ENCODE peak calls at places on chromosomes 2 and 18, in six cellular contexts. Y, L, P, I, Z and V are unnamed samples.

GRCh38 chr18:31741096-31741735 is 19.5 kb downstream of the SLC25A52 start:
- DNase-seq in Y (no peak), L (peak), P (no peak), I (peak), Z (peak), V (no peak)

GRCh38 chr2:97716695-97717617 is 3.6 kb downstream of the ZAP70 start:
- DNase-seq in Y (no peak), L (no peak), P (no peak), I (no peak), Z (no peak), V (no peak)

GRCh38 chr2:2573205-2573604 is 242.1 kb upstream of the MYT1L start:
- DNase-seq in Y (no peak), L (no peak), P (no peak), I (no peak), Z (peak), V (no peak)

GRCh38 chr2:40405440-40405839 is 46.5 kb downstream of the SLC8A1 start:
- DNase-seq in Y (no peak), L (peak), P (no peak), I (no peak), Z (no peak), V (no peak)

GRCh38 chr2:172106128-172106961 is 3.6 kb upstream of the DLX2 start:
- DNase-seq in Y (no peak), L (peak), P (no peak), I (no peak), Z (no peak), V (no peak)

GRCh38 chr2:240732911-240733622 is 41.4 kb downstream of the AQP12A start:
- DNase-seq in Y (no peak), L (no peak), P (no peak), I (no peak), Z (no peak), V (no peak)

GRCh38 chr2:120496759-120497158 is 150.8 kb downstream of the INHBB start:
- DNase-seq in Y (no peak), L (no peak), P (no peak), I (no peak), Z (no peak), V (no peak)

GRCh38 chr2:231000211-231000904 is 4.4 kb downstream of the SPATA3 start:
- DNase-seq in Y (no peak), L (no peak), P (no peak), I (no peak), Z (peak), V (no peak)

GRCh38 chr2:164542584-164543021 is 78.7 kb downstream of the GRB14 start:
- DNase-seq in Y (no peak), L (peak), P (no peak), I (peak), Z (no peak), V (no peak)

GRCh38 chr2:7844414-7844961 is 837.4 kb upstream of the ID2 start:
- DNase-seq in Y (no peak), L (no peak), P (no peak), I (no peak), Z (no peak), V (no peak)

GRCh38 chr2:193101591-193101990 is 906.9 kb upstream of the TMEFF2 start:
- DNase-seq in Y (no peak), L (no peak), P (no peak), I (no peak), Z (no peak), V (no peak)

GRCh38 chr2:99793022-99793421 is 303.2 kb upstream of the REV1 start:
- DNase-seq in Y (no peak), L (peak), P (no peak), I (no peak), Z (no peak), V (no peak)

GRCh38 chr2:224579411-224579810 is 5.8 kb downstream of the CUL3 start:
- DNase-seq in Y (no peak), L (peak), P (no peak), I (peak), Z (no peak), V (no peak)

GRCh38 chr2:20608666-20609348 is 42.1 kb downstream of the HS1BP3 start:
- DNase-seq in Y (peak), L (peak), P (no peak), I (no peak), Z (no peak), V (no peak)

GRCh38 chr2:172549131-172549530 is 6.8 kb upstream of the PDK1 start:
- DNase-seq in Y (no peak), L (no peak), P (no peak), I (no peak), Z (no peak), V (no peak)

GRCh38 chr2:161163438-161163837 is 3.2 kb downstream of the TANK start:
- DNase-seq in Y (no peak), L (no peak), P (no peak), I (no peak), Z (no peak), V (no peak)

GRCh38 chr2:161161074-161161577 is 898 bp downstream of the TANK start:
- DNase-seq in Y (no peak), L (no peak), P (no peak), I (no peak), Z (no peak), V (no peak)

GRCh38 chr2:161159829-161160225 is 401 bp upstream of the TANK start:
- DNase-seq in Y (no peak), L (no peak), P (no peak), I (no peak), Z (no peak), V (no peak)

GRCh38 chr2:161158882-161159281 is 1.3 kb upstream of the TANK start:
- DNase-seq in Y (no peak), L (no peak), P (no peak), I (no peak), Z (no peak), V (no peak)

DNA sequence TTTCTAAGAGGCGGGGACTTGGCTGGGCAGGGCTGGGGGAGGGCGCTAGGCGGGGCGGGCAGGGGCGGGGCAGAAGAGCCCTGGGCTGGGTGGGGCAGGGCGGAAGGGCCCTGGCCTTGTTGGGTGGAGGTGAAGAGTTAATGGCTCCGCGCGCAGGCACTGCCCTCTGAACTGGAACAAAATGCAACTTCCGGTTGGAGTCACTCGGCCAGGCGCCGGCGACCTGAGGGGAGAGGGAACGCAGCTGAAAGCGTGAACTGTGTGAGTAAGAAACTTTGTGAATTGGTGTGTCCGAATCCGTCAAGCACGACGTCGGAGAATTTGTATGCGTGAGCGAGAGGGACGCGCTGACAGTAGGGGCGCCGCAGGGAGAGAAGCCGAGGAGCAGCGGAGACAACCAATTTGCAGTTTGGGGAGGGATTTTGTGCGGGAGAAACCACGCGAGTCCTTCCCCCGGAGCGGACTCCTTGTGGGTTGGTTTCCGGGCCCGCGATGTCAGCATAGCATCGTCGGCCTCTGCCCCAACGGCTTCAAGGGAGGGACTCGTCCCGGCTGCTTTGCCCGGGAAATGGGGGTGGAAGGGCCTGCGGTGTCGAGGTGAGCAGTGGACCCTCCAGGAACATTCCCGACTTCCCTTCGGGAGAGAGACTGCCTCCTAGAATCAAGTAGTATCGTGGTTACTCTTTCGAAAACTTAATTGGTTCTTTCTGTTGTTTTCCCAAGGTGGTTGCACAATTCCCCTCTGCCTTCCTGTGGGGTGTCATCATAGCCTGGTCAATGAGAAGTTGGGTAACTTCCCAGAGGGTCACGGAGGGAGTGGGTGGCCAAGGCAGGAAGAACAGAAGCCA is at the start of gene TANK:
- DNase-seq in Y (peak), L (peak), P (peak), I (peak), Z (peak), V (peak)
- TF ChIP-seq CTCF in Y (peak), L (no peak), P (no peak), I (no peak), Z (no peak), V (no peak)

DNA sequence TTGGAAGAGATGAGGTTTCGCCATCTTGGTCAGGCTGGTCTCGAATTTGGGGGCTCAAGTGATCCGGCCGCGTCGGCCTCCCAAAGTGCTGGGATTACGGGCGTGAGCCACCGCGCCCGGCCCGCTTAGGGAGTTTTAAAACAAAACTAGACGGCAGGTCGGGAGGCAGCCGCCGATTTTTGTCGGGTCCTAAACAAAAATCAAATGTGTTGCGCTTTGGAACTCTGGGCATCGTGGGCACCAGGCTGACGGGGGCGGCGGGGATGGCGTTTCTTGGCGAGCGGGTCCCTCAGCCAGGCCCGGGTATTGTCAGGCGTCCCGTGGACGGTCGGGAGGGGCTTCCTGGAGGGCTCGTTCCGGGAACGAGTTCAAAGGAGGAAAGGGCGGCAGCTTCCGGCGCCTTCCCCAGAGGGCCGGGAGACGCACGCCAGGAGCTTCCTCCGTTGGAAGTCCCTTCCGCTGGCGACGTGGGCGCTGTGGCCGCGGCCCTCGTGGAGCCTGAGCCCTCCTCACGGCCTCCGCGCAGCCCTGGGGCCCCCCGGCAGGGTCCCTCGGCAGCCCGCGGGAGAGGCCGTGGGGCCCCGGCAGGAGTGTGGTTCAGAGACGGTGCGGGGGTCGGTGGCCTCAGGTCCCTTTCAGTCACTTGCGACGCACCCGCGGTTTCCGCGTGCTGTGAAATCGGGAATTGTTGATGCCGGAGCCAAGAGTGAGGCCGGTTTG is 59.2 kb downstream of the EMILIN2 start:
- DNase-seq in Y (peak), L (no peak), P (peak), I (peak), Z (peak), V (peak)
- H3K27ac ChIP-seq in Y (peak), L (no peak), P (no peak), I (peak), Z (peak), V (peak)

GRCh38 chr2:70870790-70871189 is 35.2 kb upstream of the CD207 start:
- DNase-seq in Y (no peak), L (no peak), P (no peak), I (no peak), Z (no peak), V (no peak)

GRCh38 chr2:70871398-70872211 is 36.0 kb upstream of the CD207 start:
- DNase-seq in Y (peak), L (peak), P (peak), I (peak), Z (peak), V (peak)

GRCh38 chr2:70868970-70869369 is 33.4 kb upstream of the CD207 start:
- DNase-seq in Y (no peak), L (no peak), P (no peak), I (no peak), Z (no peak), V (no peak)

GRCh38 chr2:70873541-70873940 is 37.9 kb upstream of the CD207 start:
- DNase-seq in Y (no peak), L (no peak), P (no peak), I (no peak), Z (no peak), V (no peak)
- TF ChIP-seq CTCF in Y (no peak), L (no peak), P (no peak), I (no peak), Z (no peak), V (no peak)

GRCh38 chr2:174779361-174779928 is 15.2 kb upstream of the CHRNA1 start:
- DNase-seq in Y (no peak), L (peak), P (no peak), I (no peak), Z (no peak), V (no peak)
- H3K27ac ChIP-seq in Y (no peak), L (peak), P (no peak), I (peak), Z (no peak), V (no peak)

DNA sequence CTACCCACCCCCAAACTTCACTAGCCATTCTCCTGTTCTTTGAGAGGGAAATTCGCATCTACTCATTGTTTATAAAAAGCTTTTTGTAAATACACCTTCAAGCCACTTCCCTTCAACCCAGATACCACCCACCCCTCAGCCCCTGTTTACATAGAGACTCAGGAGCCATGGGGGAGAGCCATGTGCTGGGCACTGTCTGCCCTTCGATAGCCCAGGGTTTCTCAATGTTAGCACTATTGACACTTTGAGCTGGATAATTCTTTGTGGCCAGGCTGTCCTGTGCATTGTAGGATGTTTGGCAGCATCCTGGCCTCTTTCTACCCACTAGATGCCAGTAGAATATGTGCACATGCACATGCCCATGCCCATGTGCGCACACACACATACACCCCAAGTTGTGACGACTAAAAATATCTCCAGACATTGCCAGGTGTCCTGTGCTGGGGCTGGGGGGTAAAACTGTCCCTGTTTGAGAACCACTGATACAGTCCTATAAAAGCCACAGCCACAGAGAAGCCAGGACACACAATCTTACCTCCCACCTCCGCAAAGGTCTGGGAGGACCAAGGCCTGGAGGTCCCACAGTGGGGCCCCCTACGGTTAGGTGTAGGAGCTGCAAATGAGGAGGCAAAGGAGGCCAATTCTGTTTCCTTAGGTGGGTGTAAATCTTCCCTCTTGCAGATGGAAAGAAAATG is 44.5 kb upstream of the ASPRV1 start:
- DNase-seq in Y (no peak), L (no peak), P (no peak), I (no peak), Z (no peak), V (no peak)
- TF ChIP-seq CTCF in Y (no peak), L (no peak), P (no peak), I (no peak), Z (no peak), V (no peak)

DNA sequence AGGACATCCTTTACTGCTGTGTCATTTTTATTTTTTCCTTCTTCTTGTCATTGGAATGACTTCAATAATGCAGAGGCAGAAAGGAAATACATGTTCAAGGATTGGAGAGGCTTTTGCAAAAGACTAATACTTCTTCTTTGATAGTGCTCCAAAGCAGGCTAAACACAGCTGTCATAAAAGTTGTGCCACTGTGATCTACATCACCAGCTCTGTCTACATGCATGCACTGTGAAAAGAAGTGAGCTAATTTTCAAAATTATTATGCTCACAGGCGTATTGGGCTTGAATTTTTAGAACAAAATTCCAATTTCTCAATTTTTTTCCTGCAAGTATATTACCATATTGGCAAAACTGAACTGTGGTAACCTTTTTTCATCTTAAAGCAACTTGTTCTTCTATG is 37.5 kb upstream of the CALCRL start:
- DNase-seq in Y (no peak), L (no peak), P (no peak), I (no peak), Z (no peak), V (no peak)
- H3K27ac ChIP-seq in Y (no peak), L (no peak), P (no peak), I (no peak), Z (no peak), V (no peak)

GRCh38 chr2:55159752-55160151 is 72.3 kb downstream of the CLHC1 start:
- DNase-seq in Y (no peak), L (no peak), P (no peak), I (no peak), Z (no peak), V (no peak)
- TF ChIP-seq CTCF in Y (no peak), L (no peak), P (no peak), I (no peak), Z (no peak), V (no peak)

DNA sequence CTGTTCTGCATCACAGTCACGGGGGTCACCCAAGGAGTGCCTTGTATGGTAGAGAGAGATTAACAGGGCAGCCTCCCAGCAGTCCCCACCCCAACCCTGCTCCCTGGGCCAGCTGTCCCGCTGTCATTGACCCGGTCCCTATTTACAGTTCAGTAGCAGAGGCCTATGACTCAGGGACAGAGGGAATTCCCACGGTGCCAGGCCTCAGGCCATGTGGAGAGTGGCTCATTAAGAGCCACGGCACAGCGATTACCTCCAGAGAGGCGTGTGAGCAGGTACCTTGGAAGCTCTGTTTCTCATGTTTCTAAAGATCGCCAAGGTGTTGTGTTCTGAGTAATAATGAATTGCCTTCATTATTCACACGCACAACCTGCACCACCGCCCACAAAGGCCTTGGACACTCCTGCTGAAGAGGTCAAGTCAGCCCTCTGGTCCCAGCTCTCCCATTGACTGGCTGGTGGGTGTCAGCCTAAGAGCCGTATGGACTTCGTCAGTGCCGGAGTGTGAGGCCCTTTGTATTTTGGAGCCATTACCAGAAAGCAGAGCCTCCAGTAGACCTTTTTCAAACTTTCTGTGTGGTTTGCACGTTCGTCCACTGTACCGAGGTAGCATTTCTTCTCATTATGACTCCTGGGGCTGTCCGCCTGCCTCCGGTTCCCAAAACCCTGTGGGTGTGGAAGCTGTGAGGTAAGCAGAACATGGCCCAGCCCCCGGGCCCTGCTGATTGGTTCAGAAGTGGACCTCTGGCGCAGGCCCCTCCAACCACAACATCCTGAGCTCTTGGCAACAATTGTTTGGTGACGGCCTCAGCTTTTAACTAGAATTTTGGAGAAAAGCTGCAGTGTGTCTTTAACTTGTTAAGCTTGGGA is 47.0 kb downstream of the SERTAD2 start:
- DNase-seq in Y (peak), L (no peak), P (peak), I (peak), Z (peak), V (no peak)
- H3K27ac ChIP-seq in Y (peak), L (no peak), P (no peak), I (no peak), Z (peak), V (no peak)